ENCODE peak calls at places on chromosomes 4 and X, in seven cellular contexts. C is A549; L is fibroblast of lung; A is tibial nerve; B is CD4-positive, CD25-positive, alpha-beta regulatory T cell; Y is heart right ventricle; M is tibial artery. Q is an unnamed sample. For H3K9me3, the result is how much of the 10 kb centered on the place peaks cover.

GRCh38 chrX:38654302-38654701 is 93.0 kb downstream of the TSPAN7 start:
- DNase-seq in C (peak), L (peak), A (no peak), B (no peak), Y (no peak), M (no peak), Q (no peak)

GRCh38 chr4:95084584-95084983 is 326.8 kb downstream of the BMPR1B start:
- DNase-seq in C (no peak), L (no peak), A (no peak), B (no peak), Y (no peak), M (no peak), Q (no peak)

GRCh38 chr4:186536285-186536684 is 19.1 kb downstream of the MTNR1A start:
- DNase-seq in C (no peak), L (no peak), A (no peak), B (no peak), Y (no peak), M (no peak), Q (no peak)

GRCh38 chr4:77263247-77263646 is 106.2 kb downstream of the CCNG2 start:
- DNase-seq in C (no peak), L (peak), A (no peak), B (no peak), Y (no peak), M (no peak), Q (no peak)

GRCh38 chr4:155408796-155409195 is 32.0 kb upstream of the MAP9 start:
- DNase-seq in C (no peak), L (no peak), A (no peak), B (no peak), Y (no peak), M (no peak), Q (no peak)

GRCh38 chr4:73883306-73883705 is 14.1 kb downstream of the CXCL1 start:
- DNase-seq in C (no peak), L (peak), A (no peak), B (no peak), Y (no peak), M (no peak), Q (no peak)

GRCh38 chr4:144712775-144713174 is 66.8 kb downstream of the HHIP start:
- DNase-seq in C (no peak), L (peak), A (no peak), B (no peak), Y (no peak), M (no peak), Q (no peak)

GRCh38 chrX:77953708-77954107 is 15.7 kb downstream of the PGAM4 start:
- DNase-seq in C (no peak), L (no peak), A (no peak), B (no peak), Y (no peak), M (no peak), Q (no peak)

GRCh38 chr4:72591547-72591946 is 22.5 kb upstream of the ADAMTS3 start:
- DNase-seq in C (no peak), L (no peak), A (no peak), B (no peak), Y (no peak), M (no peak), Q (no peak)

GRCh38 chrX:38839944-38840343 is 38.7 kb downstream of the MID1IP1 start:
- DNase-seq in C (no peak), L (no peak), A (no peak), B (no peak), Y (no peak), M (no peak), Q (no peak)

GRCh38 chr4:111943796-111944203 is 201.5 kb upstream of the FAM241A start:
- DNase-seq in C (peak), L (peak), A (no peak), B (no peak), Y (no peak), M (no peak), Q (no peak)

GRCh38 chr4:40180356-40180755 is 16.5 kb upstream of the RHOH start:
- DNase-seq in C (no peak), L (peak), A (no peak), B (no peak), Y (no peak), M (no peak), Q (no peak)

GRCh38 chr4:48141048-48141447 is 7.0 kb upstream of the TXK start:
- DNase-seq in C (peak), L (peak), A (no peak), B (no peak), Y (no peak), M (no peak), Q (no peak)

GRCh38 chr4:182288534-182288933 is 45.3 kb downstream of the TENM3 start:
- DNase-seq in C (no peak), L (no peak), A (no peak), B (no peak), Y (no peak), M (no peak), Q (no peak)

GRCh38 chr4:135497563-135498152 is 1296.1 kb upstream of the PABPC4L start:
- DNase-seq in C (no peak), L (no peak), A (no peak), B (no peak), Y (no peak), M (no peak), Q (no peak)

GRCh38 chr4:135492439-135492838 is 1290.8 kb upstream of the PABPC4L start:
- DNase-seq in C (no peak), L (no peak), A (no peak), B (no peak), Y (no peak), M (no peak), Q (no peak)
- H3K9me3 ChIP-seq in C (under half), L (under half), A (under half), B (under half), Y (under half), M (under half), Q (under half)

GRCh38 chr4:29372971-29373370 is 1347.2 kb upstream of the PCDH7 start:
- DNase-seq in C (no peak), L (no peak), A (no peak), B (no peak), Y (no peak), M (no peak), Q (no peak)
- H3K9me3 ChIP-seq in C (under half), L (under half), A (under half), B (under half), Y (under half), M (under half), Q (under half)

GRCh38 chr4:36237366-36238353 is 6.7 kb downstream of the ARAP2 start:
- DNase-seq in C (no peak), L (no peak), A (no peak), B (no peak), Y (no peak), M (no peak), Q (no peak)
- H3K9me3 ChIP-seq in C (under half), L (under half), A (under half), B (under half), Y (under half), M (under half), Q (under half)

DNA sequence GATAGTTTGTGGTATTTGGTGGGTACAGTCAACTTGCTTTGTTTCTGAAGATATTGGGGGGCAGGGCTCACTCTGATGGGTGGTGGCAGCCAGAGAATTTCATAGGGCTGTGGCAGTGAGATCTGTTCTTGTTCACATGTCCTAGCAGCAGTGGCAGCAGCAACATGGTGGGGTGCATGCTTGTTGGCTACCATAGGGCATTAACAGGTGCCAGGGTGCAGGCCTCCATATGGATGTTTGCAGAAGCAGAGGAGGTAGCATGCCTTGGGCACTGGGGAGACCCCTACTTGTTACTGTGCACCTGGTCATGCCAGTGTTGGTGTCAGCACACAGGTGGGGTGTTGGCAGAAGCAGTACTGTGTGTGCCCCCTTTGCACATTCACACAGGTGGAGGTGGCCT is 96.3 kb upstream of the ZC4H2 start:
- DNase-seq in C (no peak), L (no peak), A (no peak), B (no peak), Y (no peak), M (no peak), Q (no peak)
- H3K9me3 ChIP-seq in C (under half), L (under half), A (under half), B (under half), Y (under half), M (under half), Q (under half)

GRCh38 chrX:66889418-66889817 is 250.5 kb upstream of the EDA2R start:
- DNase-seq in C (no peak), L (no peak), A (no peak), B (no peak), Y (no peak), M (no peak), Q (no peak)
- H3K9me3 ChIP-seq in C (under half), L (under half), A (under half), B (under half), Y (under half), M (under half), Q (under half)

GRCh38 chr4:78660559-78660958 is 109.0 kb downstream of the ANXA3 start:
- DNase-seq in C (no peak), L (no peak), A (no peak), B (no peak), Y (no peak), M (no peak), Q (no peak)

GRCh38 chr4:78659264-78659663 is 107.7 kb downstream of the ANXA3 start:
- DNase-seq in C (no peak), L (peak), A (no peak), B (no peak), Y (no peak), M (no peak), Q (no peak)

GRCh38 chr4:78661086-78661690 is 109.6 kb downstream of the ANXA3 start:
- DNase-seq in C (no peak), L (no peak), A (no peak), B (no peak), Y (no peak), M (no peak), Q (no peak)

GRCh38 chr4:78661923-78662521 is 110.5 kb downstream of the ANXA3 start:
- DNase-seq in C (no peak), L (peak), A (no peak), B (no peak), Y (no peak), M (no peak), Q (no peak)

DNA sequence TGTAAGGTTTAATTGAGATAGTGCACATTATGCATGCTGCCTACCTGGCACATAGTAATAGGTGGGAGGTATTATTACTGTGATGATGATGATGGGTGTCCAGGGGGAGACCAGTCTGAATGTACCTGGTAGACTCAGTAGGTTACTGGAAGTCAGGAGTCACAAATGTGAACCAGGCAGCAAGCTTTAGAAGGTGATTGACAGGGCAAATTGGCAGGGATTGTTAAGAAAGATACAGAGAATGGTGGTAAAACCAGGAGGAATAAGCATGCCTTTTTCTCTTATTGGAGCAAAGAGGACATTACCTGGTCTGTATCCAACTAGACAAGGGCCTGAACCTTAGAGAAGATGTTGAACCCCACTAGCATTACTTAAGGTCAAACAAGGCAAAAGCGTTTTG is 108.1 kb downstream of the ANXA3 start:
- DNase-seq in C (no peak), L (no peak), A (no peak), B (no peak), Y (no peak), M (no peak), Q (no peak)
- H3K9me3 ChIP-seq in C (under half), L (under half), A (under half), B (under half), Y (under half), M (under half), Q (under half)

GRCh38 chrX:617891-618290 is 12.7 kb upstream of the SHOX start:
- DNase-seq in C (no peak), L (no peak), A (no peak), B (no peak), Y (no peak), M (no peak), Q (no peak)

GRCh38 chrX:619451-619811 is 11.2 kb upstream of the SHOX start:
- DNase-seq in C (no peak), L (no peak), A (no peak), B (no peak), Y (no peak), M (no peak), Q (no peak)

GRCh38 chrX:619812-620493 is 10.6 kb upstream of the SHOX start:
- DNase-seq in C (no peak), L (no peak), A (no peak), B (no peak), Y (no peak), M (no peak), Q (no peak)

GRCh38 chrX:617401-617800 is 13.2 kb upstream of the SHOX start:
- DNase-seq in C (no peak), L (no peak), A (no peak), B (no peak), Y (no peak), M (no peak), Q (no peak)

DNA sequence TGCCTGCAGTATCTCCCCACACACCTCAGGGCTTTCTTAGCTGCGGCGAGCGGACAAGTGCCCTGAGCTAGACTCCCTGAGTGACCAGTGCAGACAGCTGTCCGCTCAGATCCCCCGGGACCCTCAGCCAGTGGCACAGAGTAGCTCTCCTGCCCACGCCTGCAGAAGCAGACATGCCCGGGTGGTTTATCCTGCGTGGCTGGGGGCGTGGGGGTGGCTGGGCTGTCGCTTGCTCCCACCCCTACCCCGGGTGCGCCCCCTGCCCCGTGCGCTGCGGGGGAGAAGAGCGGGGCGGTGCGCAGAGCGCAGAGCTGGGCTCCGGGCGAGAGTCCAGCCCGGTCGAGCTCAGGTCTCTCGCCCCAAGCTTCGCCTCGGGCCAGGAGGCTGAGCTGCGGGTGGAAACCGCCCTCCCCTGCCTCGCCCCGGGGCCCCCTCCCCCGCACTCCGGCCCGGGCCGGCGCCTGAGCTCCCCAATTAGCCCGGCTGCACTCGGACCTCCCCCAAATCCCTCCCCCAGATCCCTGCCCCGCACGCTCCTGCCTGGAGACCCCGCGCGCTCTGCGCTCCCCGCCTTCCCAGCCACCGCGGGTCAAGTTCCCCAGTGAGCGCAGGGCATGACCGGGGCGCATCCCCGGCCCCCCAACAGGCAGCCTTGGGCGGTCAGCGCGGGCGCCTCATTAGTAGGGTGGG is 11.7 kb upstream of the SHOX start:
- DNase-seq in C (no peak), L (no peak), A (no peak), B (no peak), Y (no peak), M (no peak), Q (no peak)
- H3K9me3 ChIP-seq in C (under half), L (under half), A (under half), B (under half), Y (under half), M (under half), Q (under half)

DNA sequence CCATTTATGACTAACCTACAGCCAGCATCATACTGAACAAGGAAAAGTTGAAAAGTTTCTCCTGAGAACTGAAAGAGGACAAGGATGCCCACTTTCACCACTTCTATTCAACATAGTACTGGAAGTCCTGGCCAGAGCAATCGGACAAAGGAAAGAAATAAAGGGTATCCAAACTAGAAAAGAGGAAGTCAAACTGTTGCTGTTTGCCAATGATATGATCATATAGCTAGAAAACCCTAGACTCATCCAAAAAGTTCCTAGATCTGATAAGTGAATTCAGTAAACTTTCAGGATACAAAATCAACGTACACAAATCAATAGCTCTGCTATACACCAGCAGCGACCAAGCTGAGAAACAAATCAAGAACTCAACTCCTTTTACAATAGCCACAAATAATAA is 64.5 kb downstream of the CENPC start:
- DNase-seq in C (no peak), L (no peak), A (no peak), B (no peak), Y (no peak), M (no peak), Q (no peak)
- H3K9me3 ChIP-seq in C (under half), L (under half), A (under half), B (under half), Y (under half), M (under half), Q (under half)

DNA sequence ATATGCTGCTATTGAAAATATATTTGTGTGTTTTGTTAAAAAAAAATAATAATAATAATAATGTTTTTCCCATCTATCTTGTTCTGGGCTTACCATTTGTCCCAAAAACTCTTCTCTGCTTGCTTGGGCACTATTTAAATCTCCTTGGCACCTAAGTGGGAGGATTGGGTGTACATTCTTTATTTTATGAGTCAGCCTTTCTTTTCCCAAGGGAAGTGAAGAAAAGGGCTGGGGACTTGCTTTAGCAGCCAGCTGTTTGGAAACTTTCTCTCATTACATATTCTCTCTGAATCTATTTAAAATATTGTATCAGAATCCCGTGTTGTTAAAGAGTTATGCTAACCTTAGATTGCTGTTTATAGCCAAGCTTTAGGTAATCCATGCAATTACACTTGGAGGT is 2332.4 kb downstream of the ARAP2 start:
- DNase-seq in C (no peak), L (no peak), A (no peak), B (no peak), Y (no peak), M (no peak), Q (no peak)
- H3K9me3 ChIP-seq in C (under half), L (under half), A (under half), B (under half), Y (under half), M (under half), Q (under half)

DNA sequence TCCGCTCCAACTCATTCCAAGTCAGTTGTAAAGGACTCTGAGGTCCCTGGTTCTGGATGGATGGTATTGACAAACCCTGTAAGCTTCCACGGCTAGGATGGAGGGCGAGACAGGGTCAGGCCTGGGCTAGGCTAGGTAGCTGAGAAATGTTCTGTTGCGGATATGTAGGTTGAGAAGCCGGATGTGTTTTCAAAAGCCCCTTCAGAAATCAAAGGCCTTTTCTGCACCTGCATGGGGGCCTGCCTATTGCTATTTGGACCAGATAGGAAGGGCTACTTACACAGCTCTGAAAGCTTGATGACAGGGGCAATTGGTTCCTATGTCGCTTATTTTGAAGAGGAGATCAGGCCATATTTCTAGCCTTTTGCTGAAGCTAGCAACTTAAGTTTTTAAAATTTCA is 1.9 kb upstream of the DRP2 start:
- DNase-seq in C (no peak), L (no peak), A (no peak), B (no peak), Y (no peak), M (no peak), Q (no peak)
- H3K9me3 ChIP-seq in C (under half), L (under half), A (under half), B (under half), Y (under half), M (under half), Q (under half)